ENCODE peak calls at places on chromosomes 7 and 10, in ten cellular contexts. One of them, this sample, is unnamed.

GRCh38 chr10:43122096-43122495 is 16.1 kb upstream of the CSGALNACT2 start:
- DNase-seq in thoracic aorta: no peak
- DNase-seq in fibroblast of the aortic adventitia: no peak
- DNase-seq in RWPE1: no peak
- DNase-seq in cardiac muscle cell: no peak
- DNase-seq in esophagus squamous epithelium: no peak
- DNase-seq in HCT116: no peak
- DNase-seq in endothelial cell: no peak
- DNase-seq in mucosa of descending colon: no peak
- DNase-seq in IMR-90: no peak
- DNase-seq in this sample: no peak

GRCh38 chr7:110090113-110090820 is 1000.7 kb upstream of the LRRN3 start:
- DNase-seq in thoracic aorta: no peak
- DNase-seq in fibroblast of the aortic adventitia: no peak
- DNase-seq in RWPE1: no peak
- DNase-seq in cardiac muscle cell: no peak
- DNase-seq in esophagus squamous epithelium: no peak
- DNase-seq in HCT116: peak; percentile 38
- DNase-seq in endothelial cell: peak; percentile 16
- DNase-seq in mucosa of descending colon: no peak
- DNase-seq in IMR-90: peak; percentile 37
- DNase-seq in this sample: no peak

GRCh38 chr7:152335900-152336571 is 99.8 kb downstream of the KMT2C start:
- DNase-seq in thoracic aorta: no peak
- DNase-seq in fibroblast of the aortic adventitia: peak; percentile 32
- DNase-seq in RWPE1: no peak
- DNase-seq in cardiac muscle cell: no peak
- DNase-seq in esophagus squamous epithelium: no peak
- DNase-seq in HCT116: no peak
- DNase-seq in endothelial cell: no peak
- DNase-seq in mucosa of descending colon: no peak
- DNase-seq in IMR-90: no peak
- DNase-seq in this sample: no peak

GRCh38 chr7:149669121-149669818 is 104.1 kb downstream of the ZNF467 start:
- DNase-seq in thoracic aorta: no peak
- DNase-seq in fibroblast of the aortic adventitia: peak; percentile 68
- DNase-seq in RWPE1: no peak
- DNase-seq in cardiac muscle cell: no peak
- DNase-seq in esophagus squamous epithelium: no peak
- DNase-seq in HCT116: peak; percentile 51
- DNase-seq in endothelial cell: no peak
- DNase-seq in mucosa of descending colon: no peak
- DNase-seq in IMR-90: peak; percentile 19
- DNase-seq in this sample: no peak

GRCh38 chr7:91264083-91264923 is at the start of gene FZD1:
- DNase-seq in thoracic aorta: peak; percentile 85
- DNase-seq in fibroblast of the aortic adventitia: peak; percentile 98
- DNase-seq in RWPE1: peak; percentile 90
- DNase-seq in cardiac muscle cell: peak; percentile 98
- DNase-seq in esophagus squamous epithelium: peak; percentile 54
- DNase-seq in HCT116: peak; percentile 95
- DNase-seq in endothelial cell: peak; percentile 94
- DNase-seq in mucosa of descending colon: peak; percentile 96
- DNase-seq in IMR-90: peak; percentile 99
- DNase-seq in this sample: no peak

GRCh38 chr10:14173706-14174594 is 156.8 kb downstream of the FRMD4A start:
- DNase-seq in thoracic aorta: no peak
- DNase-seq in fibroblast of the aortic adventitia: peak; percentile 0
- DNase-seq in RWPE1: no peak
- DNase-seq in cardiac muscle cell: peak; percentile 44
- DNase-seq in esophagus squamous epithelium: no peak
- DNase-seq in HCT116: no peak
- DNase-seq in endothelial cell: peak; percentile 25
- DNase-seq in mucosa of descending colon: no peak
- DNase-seq in IMR-90: peak; percentile 21
- DNase-seq in this sample: no peak

GRCh38 chr7:66110861-66111260 is 3.8 kb upstream of the CRCP start:
- DNase-seq in thoracic aorta: no peak
- DNase-seq in fibroblast of the aortic adventitia: peak; percentile 91
- DNase-seq in RWPE1: peak; percentile 64
- DNase-seq in cardiac muscle cell: no peak
- DNase-seq in esophagus squamous epithelium: no peak
- DNase-seq in HCT116: peak; percentile 94
- DNase-seq in endothelial cell: no peak
- DNase-seq in mucosa of descending colon: no peak
- DNase-seq in IMR-90: peak; percentile 95
- DNase-seq in this sample: no peak

GRCh38 chr10:72315611-72316385 is 38.9 kb downstream of the DNAJB12 start:
- DNase-seq in thoracic aorta: peak; percentile 50
- DNase-seq in fibroblast of the aortic adventitia: peak; percentile 98
- DNase-seq in RWPE1: no peak
- DNase-seq in cardiac muscle cell: no peak
- DNase-seq in esophagus squamous epithelium: no peak
- DNase-seq in HCT116: no peak
- DNase-seq in endothelial cell: no peak
- DNase-seq in mucosa of descending colon: no peak
- DNase-seq in IMR-90: peak; percentile 52
- DNase-seq in this sample: no peak

GRCh38 chr7:33909312-33909711 is 4.0 kb downstream of the BMPER start:
- DNase-seq in thoracic aorta: no peak
- DNase-seq in fibroblast of the aortic adventitia: peak; percentile 39
- DNase-seq in RWPE1: no peak
- DNase-seq in cardiac muscle cell: no peak
- DNase-seq in esophagus squamous epithelium: no peak
- DNase-seq in HCT116: no peak
- DNase-seq in endothelial cell: no peak
- DNase-seq in mucosa of descending colon: no peak
- DNase-seq in IMR-90: no peak
- DNase-seq in this sample: no peak

GRCh38 chr7:47647213-47647985 is 65.5 kb upstream of the TNS3 start:
- DNase-seq in thoracic aorta: no peak
- DNase-seq in fibroblast of the aortic adventitia: no peak
- DNase-seq in RWPE1: no peak
- DNase-seq in cardiac muscle cell: no peak
- DNase-seq in esophagus squamous epithelium: no peak
- DNase-seq in HCT116: no peak
- DNase-seq in endothelial cell: no peak
- DNase-seq in mucosa of descending colon: no peak
- DNase-seq in IMR-90: no peak
- DNase-seq in this sample: no peak

GRCh38 chr10:101848894-101849351 is 5.3 kb upstream of the KCNIP2 start:
- DNase-seq in thoracic aorta: no peak
- DNase-seq in fibroblast of the aortic adventitia: no peak
- DNase-seq in RWPE1: no peak
- DNase-seq in cardiac muscle cell: no peak
- DNase-seq in esophagus squamous epithelium: no peak
- DNase-seq in HCT116: no peak
- DNase-seq in endothelial cell: no peak
- DNase-seq in mucosa of descending colon: no peak
- DNase-seq in IMR-90: no peak
- DNase-seq in this sample: no peak

GRCh38 chr10:15211464-15211979 is 43.0 kb upstream of the NMT2 start:
- DNase-seq in thoracic aorta: no peak
- DNase-seq in fibroblast of the aortic adventitia: peak; percentile 86
- DNase-seq in RWPE1: peak; percentile 17
- DNase-seq in cardiac muscle cell: no peak
- DNase-seq in esophagus squamous epithelium: no peak
- DNase-seq in HCT116: peak; percentile 60
- DNase-seq in endothelial cell: no peak
- DNase-seq in mucosa of descending colon: no peak
- DNase-seq in IMR-90: peak; percentile 93
- DNase-seq in this sample: no peak

GRCh38 chr7:112421666-112422486 is 28.4 kb upstream of the IFRD1 start:
- DNase-seq in thoracic aorta: no peak
- DNase-seq in fibroblast of the aortic adventitia: no peak
- DNase-seq in RWPE1: no peak
- DNase-seq in cardiac muscle cell: no peak
- DNase-seq in esophagus squamous epithelium: no peak
- DNase-seq in HCT116: no peak
- DNase-seq in endothelial cell: no peak
- DNase-seq in mucosa of descending colon: no peak
- DNase-seq in IMR-90: no peak
- DNase-seq in this sample: no peak

GRCh38 chr10:6236349-6237188 is 33.8 kb downstream of the PFKFB3 start:
- DNase-seq in thoracic aorta: no peak
- DNase-seq in fibroblast of the aortic adventitia: no peak
- DNase-seq in RWPE1: no peak
- DNase-seq in cardiac muscle cell: no peak
- DNase-seq in esophagus squamous epithelium: no peak
- DNase-seq in HCT116: no peak
- DNase-seq in endothelial cell: no peak
- DNase-seq in mucosa of descending colon: no peak
- DNase-seq in IMR-90: no peak
- DNase-seq in this sample: no peak

GRCh38 chr7:19122018-19122588 is 4.7 kb upstream of the TWIST1 start:
- DNase-seq in thoracic aorta: no peak
- DNase-seq in fibroblast of the aortic adventitia: peak; percentile 74
- DNase-seq in RWPE1: no peak
- DNase-seq in cardiac muscle cell: peak; percentile 35
- DNase-seq in esophagus squamous epithelium: no peak
- DNase-seq in HCT116: peak; percentile 37
- DNase-seq in endothelial cell: no peak
- DNase-seq in mucosa of descending colon: no peak
- DNase-seq in IMR-90: peak; percentile 72
- DNase-seq in this sample: no peak
- TF ChIP-seq CTCF in thoracic aorta: peak; percentile 44
- TF ChIP-seq CTCF in fibroblast of the aortic adventitia: peak; percentile 89
- TF ChIP-seq CTCF in RWPE1: peak; percentile 98
- TF ChIP-seq CTCF in cardiac muscle cell: peak; percentile 92
- TF ChIP-seq CTCF in esophagus squamous epithelium: no peak
- TF ChIP-seq CTCF in HCT116: peak; percentile 78
- TF ChIP-seq CTCF in endothelial cell: peak; percentile 77
- TF ChIP-seq CTCF in mucosa of descending colon: no peak
- TF ChIP-seq CTCF in IMR-90: peak; percentile 92
- TF ChIP-seq CTCF in this sample: no peak

GRCh38 chr7:129010075-129010474 is 44.8 kb downstream of the TNPO3 start:
- DNase-seq in thoracic aorta: no peak
- DNase-seq in fibroblast of the aortic adventitia: no peak
- DNase-seq in RWPE1: no peak
- DNase-seq in cardiac muscle cell: no peak
- DNase-seq in esophagus squamous epithelium: no peak
- DNase-seq in HCT116: no peak
- DNase-seq in endothelial cell: no peak
- DNase-seq in mucosa of descending colon: no peak
- DNase-seq in IMR-90: no peak
- DNase-seq in this sample: no peak

GRCh38 chr7:129014501-129015101 is 40.3 kb downstream of the TNPO3 start:
- DNase-seq in thoracic aorta: no peak
- DNase-seq in fibroblast of the aortic adventitia: no peak
- DNase-seq in RWPE1: no peak
- DNase-seq in cardiac muscle cell: no peak
- DNase-seq in esophagus squamous epithelium: no peak
- DNase-seq in HCT116: no peak
- DNase-seq in endothelial cell: no peak
- DNase-seq in mucosa of descending colon: no peak
- DNase-seq in IMR-90: no peak
- DNase-seq in this sample: no peak

GRCh38 chr7:129009437-129009836 is 45.5 kb downstream of the TNPO3 start:
- DNase-seq in thoracic aorta: no peak
- DNase-seq in fibroblast of the aortic adventitia: no peak
- DNase-seq in RWPE1: no peak
- DNase-seq in cardiac muscle cell: no peak
- DNase-seq in esophagus squamous epithelium: no peak
- DNase-seq in HCT116: no peak
- DNase-seq in endothelial cell: no peak
- DNase-seq in mucosa of descending colon: no peak
- DNase-seq in IMR-90: no peak
- DNase-seq in this sample: no peak

GRCh38 chr7:129013048-129013721 is 41.7 kb downstream of the TNPO3 start:
- DNase-seq in thoracic aorta: no peak
- DNase-seq in fibroblast of the aortic adventitia: no peak
- DNase-seq in RWPE1: no peak
- DNase-seq in cardiac muscle cell: no peak
- DNase-seq in esophagus squamous epithelium: no peak
- DNase-seq in HCT116: no peak
- DNase-seq in endothelial cell: no peak
- DNase-seq in mucosa of descending colon: no peak
- DNase-seq in IMR-90: no peak
- DNase-seq in this sample: no peak

DNA sequence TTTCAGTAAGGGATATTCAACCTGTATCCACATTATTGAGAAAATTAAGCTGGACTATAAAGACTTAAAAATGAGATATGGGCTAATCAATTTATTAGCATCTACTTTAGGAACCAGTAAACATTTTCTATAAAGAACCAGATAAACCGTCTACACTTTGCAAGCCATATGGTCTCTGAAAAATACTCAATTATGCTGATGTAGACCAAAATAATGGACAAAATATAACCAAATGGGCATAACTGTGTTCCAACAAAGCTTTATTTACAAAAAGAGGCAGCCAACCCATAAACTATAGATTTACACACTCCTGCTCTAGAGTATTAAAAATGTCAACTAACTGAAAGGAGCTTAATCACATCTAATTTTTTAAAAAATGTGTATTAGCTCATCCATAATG is 42.3 kb downstream of the TNPO3 start:
- DNase-seq in thoracic aorta: no peak
- DNase-seq in fibroblast of the aortic adventitia: no peak
- DNase-seq in RWPE1: no peak
- DNase-seq in cardiac muscle cell: no peak
- DNase-seq in esophagus squamous epithelium: no peak
- DNase-seq in HCT116: no peak
- DNase-seq in endothelial cell: no peak
- DNase-seq in mucosa of descending colon: no peak
- DNase-seq in IMR-90: no peak
- DNase-seq in this sample: no peak
- TF ChIP-seq CTCF in thoracic aorta: no peak
- TF ChIP-seq CTCF in fibroblast of the aortic adventitia: no peak
- TF ChIP-seq CTCF in RWPE1: no peak
- TF ChIP-seq CTCF in cardiac muscle cell: no peak
- TF ChIP-seq CTCF in esophagus squamous epithelium: no peak
- TF ChIP-seq CTCF in HCT116: no peak
- TF ChIP-seq CTCF in endothelial cell: no peak
- TF ChIP-seq CTCF in mucosa of descending colon: no peak
- TF ChIP-seq CTCF in IMR-90: no peak
- TF ChIP-seq CTCF in this sample: no peak

DNA sequence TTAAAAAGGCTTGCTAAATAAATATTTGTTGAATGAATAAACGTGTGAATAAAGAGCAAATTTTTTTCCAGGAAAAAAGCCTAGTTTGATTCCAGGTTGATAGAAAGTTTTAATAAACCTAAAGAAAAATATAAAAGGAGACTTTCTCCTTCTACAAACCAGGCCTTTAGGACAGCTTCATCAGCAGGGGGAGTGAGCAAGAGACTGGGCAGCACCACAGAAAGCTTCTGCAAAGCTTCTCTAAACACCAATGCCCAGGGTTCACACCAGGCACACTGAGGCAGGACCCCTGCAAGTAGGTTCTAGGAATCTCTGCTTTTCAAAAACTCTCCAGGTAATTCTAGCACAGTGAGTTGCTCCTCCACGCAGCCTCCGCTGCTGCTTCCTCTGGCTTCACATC is 66.4 kb upstream of the SEC61G start:
- DNase-seq in thoracic aorta: no peak
- DNase-seq in fibroblast of the aortic adventitia: no peak
- DNase-seq in RWPE1: no peak
- DNase-seq in cardiac muscle cell: no peak
- DNase-seq in esophagus squamous epithelium: no peak
- DNase-seq in HCT116: no peak
- DNase-seq in endothelial cell: no peak
- DNase-seq in mucosa of descending colon: no peak
- DNase-seq in IMR-90: no peak
- DNase-seq in this sample: no peak
- TF ChIP-seq CTCF in thoracic aorta: no peak
- TF ChIP-seq CTCF in fibroblast of the aortic adventitia: no peak
- TF ChIP-seq CTCF in RWPE1: no peak
- TF ChIP-seq CTCF in cardiac muscle cell: no peak
- TF ChIP-seq CTCF in esophagus squamous epithelium: no peak
- TF ChIP-seq CTCF in HCT116: no peak
- TF ChIP-seq CTCF in endothelial cell: no peak
- TF ChIP-seq CTCF in mucosa of descending colon: no peak
- TF ChIP-seq CTCF in IMR-90: peak; percentile 3
- TF ChIP-seq CTCF in this sample: no peak

GRCh38 chr10:23358357-23358756 is 13.8 kb upstream of the C10orf67 start:
- DNase-seq in thoracic aorta: no peak
- DNase-seq in fibroblast of the aortic adventitia: peak; percentile 13
- DNase-seq in RWPE1: no peak
- DNase-seq in cardiac muscle cell: peak; percentile 7
- DNase-seq in esophagus squamous epithelium: no peak
- DNase-seq in HCT116: no peak
- DNase-seq in endothelial cell: peak; percentile 10
- DNase-seq in mucosa of descending colon: no peak
- DNase-seq in IMR-90: peak; percentile 24
- DNase-seq in this sample: no peak
- TF ChIP-seq CTCF in thoracic aorta: no peak
- TF ChIP-seq CTCF in fibroblast of the aortic adventitia: peak; percentile 41
- TF ChIP-seq CTCF in RWPE1: no peak
- TF ChIP-seq CTCF in cardiac muscle cell: peak; percentile 47
- TF ChIP-seq CTCF in esophagus squamous epithelium: no peak
- TF ChIP-seq CTCF in HCT116: no peak
- TF ChIP-seq CTCF in endothelial cell: no peak
- TF ChIP-seq CTCF in mucosa of descending colon: no peak
- TF ChIP-seq CTCF in IMR-90: peak; percentile 43
- TF ChIP-seq CTCF in this sample: no peak

This sample was measured in natural killer cell.